ENCODE peak calls at places on chromosomes 6 and 20, in five cellular contexts. C is AG04450; A is effector memory CD8-positive, alpha-beta T cell; L is lung; W is HTR-8/SVneo. X is an unnamed sample.

GRCh38 chr20:10178727-10179313 is 39.8 kb upstream of the SNAP25 start:
- DNase-seq in C (no peak), A (no peak), L (no peak), W (no peak), X (no peak)

GRCh38 chr20:62737971-62738881 is 29.6 kb downstream of the NTSR1 start:
- DNase-seq in C (no peak), A (no peak), L (no peak), W (no peak), X (no peak)

GRCh38 chr20:46036370-46036769 is 7.4 kb downstream of the SLC12A5 start:
- DNase-seq in C (no peak), A (no peak), L (no peak), W (no peak), X (no peak)

GRCh38 chr6:97586344-97586743 is 303.3 kb upstream of the MMS22L start:
- DNase-seq in C (peak; percentile 7), A (no peak), L (no peak), W (peak; percentile 2), X (no peak)

GRCh38 chr20:31821427-31821826 is 2.3 kb downstream of the MYLK2 start:
- DNase-seq in C (no peak), A (no peak), L (no peak), W (no peak), X (no peak)

GRCh38 chr6:15990179-15990578 is 138.7 kb upstream of the MYLIP start:
- DNase-seq in C (no peak), A (no peak), L (no peak), W (no peak), X (no peak)

GRCh38 chr6:27321901-27322300 is 9.8 kb upstream of the POM121L2 start:
- DNase-seq in C (no peak), A (no peak), L (no peak), W (no peak), X (no peak)

GRCh38 chr6:168540713-168541291 is 99.8 kb downstream of the SMOC2 start:
- DNase-seq in C (no peak), A (no peak), L (no peak), W (no peak), X (no peak)

GRCh38 chr6:160534050-160534696 is 129.9 kb downstream of the LPA start:
- DNase-seq in C (no peak), A (peak; percentile 64), L (peak; percentile 49), W (peak; percentile 38), X (no peak)

GRCh38 chr20:19835533-19836222 is 77.6 kb downstream of the RIN2 start:
- DNase-seq in C (no peak), A (no peak), L (no peak), W (no peak), X (no peak)

GRCh38 chr6:43856005-43856765 is 86.2 kb downstream of the VEGFA start:
- DNase-seq in C (no peak), A (no peak), L (peak; percentile 59), W (peak; percentile 40), X (no peak)

GRCh38 chr20:64106981-64107735 is at the start of gene NPBWR2:
- DNase-seq in C (no peak), A (no peak), L (no peak), W (no peak), X (no peak)

GRCh38 chr6:41469951-41470340 is 76.2 kb upstream of the FOXP4 start:
- DNase-seq in C (no peak), A (no peak), L (no peak), W (no peak), X (no peak)

GRCh38 chr6:31744422-31744821 is 4.6 kb downstream of the MSH5 start:
- DNase-seq in C (no peak), A (no peak), L (no peak), W (no peak), X (no peak)

GRCh38 chr6:117906454-117906904 is 585 bp upstream of the SLC35F1 start:
- DNase-seq in C (no peak), A (no peak), L (no peak), W (no peak), X (no peak)

GRCh38 chr20:37336369-37337207 is 9.4 kb upstream of the SRC start:
- DNase-seq in C (no peak), A (no peak), L (peak; percentile 67), W (peak; percentile 64), X (no peak)

GRCh38 chr6:38476141-38476540 is 163.6 kb downstream of the BTBD9 start:
- DNase-seq in C (no peak), A (no peak), L (no peak), W (no peak), X (no peak)

GRCh38 chr20:61815678-61816077 is 250.0 kb downstream of the TAF4 start:
- DNase-seq in C (no peak), A (no peak), L (no peak), W (no peak), X (no peak)